ENCODE peak calls at places on chromosomes 2 and 18, in six cellular contexts. T, E, M, S, B and R are unnamed samples. For H3K4me1, the result is how much of the 10 kb centered on the place peaks cover.

GRCh38 chr2:179255129-179255528 is 9.5 kb downstream of the SESTD1 start:
- DNase-seq in S (no peak), T (no peak), M (no peak), B (no peak), E (no peak), R (no peak)

GRCh38 chr2:65279756-65280155 is 52.1 kb downstream of the ACTR2 start:
- DNase-seq in T (no peak), B (no peak), E (no peak), M (no peak), S (no peak), R (no peak)

GRCh38 chr2:45882707-45883106 is 231.2 kb downstream of the PRKCE start:
- DNase-seq in T (no peak), S (no peak), E (no peak), M (no peak), B (peak), R (peak)

GRCh38 chr2:105802587-105802986 is 57.9 kb downstream of the NCK2 start:
- DNase-seq in E (peak), S (no peak), B (no peak), T (peak), M (no peak), R (no peak)

GRCh38 chr2:123061534-123061933 is 963.6 kb upstream of the CNTNAP5 start:
- DNase-seq in B (no peak), M (peak), E (no peak), T (no peak), S (no peak), R (no peak)

GRCh38 chr2:104746790-104747320 is 107.1 kb upstream of the POU3F3 start:
- DNase-seq in T (no peak), M (no peak), E (no peak), B (no peak), S (no peak), R (no peak)

GRCh38 chr2:136444323-136444722 is 321.0 kb upstream of the THSD7B start:
- DNase-seq in E (no peak), S (no peak), M (peak), T (no peak), B (no peak), R (no peak)

GRCh38 chr2:42959148-42959992 is 167.0 kb upstream of the HAAO start:
- DNase-seq in T (no peak), E (no peak), S (peak), M (no peak), B (no peak), R (no peak)

GRCh38 chr2:14778015-14778414 is 145.5 kb downstream of the LRATD1 start:
- DNase-seq in S (no peak), E (no peak), T (no peak), M (no peak), B (no peak), R (no peak)

GRCh38 chr18:435940-436339 is 64.6 kb downstream of the COLEC12 start:
- DNase-seq in M (no peak), T (no peak), B (no peak), S (no peak), E (no peak), R (no peak)

GRCh38 chr2:55103039-55103438 is 52.8 kb upstream of the RTN4 start:
- DNase-seq in M (no peak), B (no peak), E (no peak), S (no peak), T (peak), R (no peak)

GRCh38 chr2:126761981-126762878 is 106.3 kb downstream of the GYPC start:
- DNase-seq in M (no peak), T (no peak), S (no peak), B (no peak), E (peak), R (no peak)

DNA sequence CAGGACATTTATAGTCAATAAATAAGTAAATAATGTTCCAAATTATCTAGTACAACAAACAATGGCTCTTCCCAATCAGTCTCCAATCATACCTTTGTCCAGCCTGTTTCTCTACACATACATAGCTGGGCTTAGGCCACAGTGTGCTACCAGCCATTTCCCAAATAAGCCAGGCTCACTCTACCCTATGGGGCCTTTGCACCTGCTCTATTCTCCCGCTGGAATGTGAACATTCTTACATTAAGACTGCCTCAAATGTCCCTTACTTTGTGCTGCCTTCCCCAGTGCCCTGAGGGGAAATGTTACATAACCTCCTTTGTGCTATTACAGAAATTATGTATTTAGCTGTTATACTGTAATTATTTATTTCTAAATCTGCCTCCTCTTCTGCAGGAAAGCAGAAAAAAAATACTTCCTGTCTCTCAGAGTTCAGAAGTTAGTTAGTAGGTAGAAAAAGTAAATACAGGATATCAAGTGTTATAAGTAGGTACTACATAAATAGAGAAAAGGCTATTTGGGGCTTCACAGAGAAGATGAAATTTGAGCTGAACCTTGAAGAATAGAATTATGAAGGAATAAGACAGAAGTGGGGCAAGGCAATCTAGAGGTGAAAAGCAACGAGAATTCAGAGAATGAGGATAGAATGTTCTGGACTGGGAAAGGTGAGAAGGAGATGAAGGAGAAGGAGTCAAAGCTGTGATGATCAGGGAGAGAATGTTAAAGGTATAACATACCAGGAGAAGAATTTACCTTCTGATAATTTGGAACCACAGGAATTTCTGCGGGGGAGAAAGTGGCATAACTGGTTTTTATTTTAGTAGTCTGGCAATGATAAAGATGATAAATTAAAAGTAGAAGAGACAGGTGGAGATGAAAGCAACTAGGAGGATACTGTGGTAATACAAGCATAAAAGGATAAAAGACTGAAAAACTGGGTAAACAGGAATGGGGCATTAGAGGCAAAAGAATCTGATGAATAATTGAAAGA is 37.0 kb downstream of the ROCK1 start:
- DNase-seq in E (no peak), S (no peak), M (peak), T (peak), B (no peak), R (no peak)
- H3K27ac ChIP-seq in E (no peak), S (no peak), M (no peak), T (peak), B (no peak), R (no peak)

DNA sequence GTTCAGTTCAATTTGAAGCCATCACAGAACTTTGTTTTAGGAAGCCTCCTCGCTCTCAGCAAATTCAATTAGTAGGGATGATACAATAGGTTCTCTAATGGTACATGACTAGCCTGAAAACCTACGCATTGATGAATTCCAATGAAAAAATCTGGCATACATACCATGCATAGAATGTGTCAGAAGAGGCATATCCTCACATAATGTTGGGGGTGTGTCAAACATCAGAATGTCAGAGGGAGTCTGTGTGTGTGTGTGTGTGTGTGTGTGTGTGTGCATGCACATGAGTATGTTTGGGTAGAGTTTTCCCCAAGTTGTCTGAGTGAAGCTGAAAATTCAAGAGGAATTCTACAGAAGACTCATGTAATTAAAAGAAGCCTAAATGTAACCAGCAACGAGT is 78.6 kb downstream of the FIGN start:
- DNase-seq in M (no peak), E (no peak), T (no peak), B (no peak), S (no peak), R (no peak)
- H3K4me3 ChIP-seq in M (no peak), E (no peak), T (no peak), B (no peak), S (no peak), R (no peak)

GRCh38 chr18:63286926-63287325 is 32.6 kb downstream of the BCL2 start:
- DNase-seq in S (no peak), M (no peak), B (no peak), T (no peak), E (no peak), R (no peak)

GRCh38 chr18:63293930-63294329 is 25.6 kb downstream of the BCL2 start:
- DNase-seq in T (no peak), S (no peak), M (no peak), B (no peak), E (no peak), R (no peak)

GRCh38 chr18:63292844-63293683 is 26.5 kb downstream of the BCL2 start:
- DNase-seq in T (no peak), E (no peak), S (peak), B (no peak), M (no peak), R (no peak)

GRCh38 chr18:63291278-63291677 is 28.3 kb downstream of the BCL2 start:
- DNase-seq in T (no peak), M (no peak), E (no peak), S (no peak), B (no peak), R (no peak)

DNA sequence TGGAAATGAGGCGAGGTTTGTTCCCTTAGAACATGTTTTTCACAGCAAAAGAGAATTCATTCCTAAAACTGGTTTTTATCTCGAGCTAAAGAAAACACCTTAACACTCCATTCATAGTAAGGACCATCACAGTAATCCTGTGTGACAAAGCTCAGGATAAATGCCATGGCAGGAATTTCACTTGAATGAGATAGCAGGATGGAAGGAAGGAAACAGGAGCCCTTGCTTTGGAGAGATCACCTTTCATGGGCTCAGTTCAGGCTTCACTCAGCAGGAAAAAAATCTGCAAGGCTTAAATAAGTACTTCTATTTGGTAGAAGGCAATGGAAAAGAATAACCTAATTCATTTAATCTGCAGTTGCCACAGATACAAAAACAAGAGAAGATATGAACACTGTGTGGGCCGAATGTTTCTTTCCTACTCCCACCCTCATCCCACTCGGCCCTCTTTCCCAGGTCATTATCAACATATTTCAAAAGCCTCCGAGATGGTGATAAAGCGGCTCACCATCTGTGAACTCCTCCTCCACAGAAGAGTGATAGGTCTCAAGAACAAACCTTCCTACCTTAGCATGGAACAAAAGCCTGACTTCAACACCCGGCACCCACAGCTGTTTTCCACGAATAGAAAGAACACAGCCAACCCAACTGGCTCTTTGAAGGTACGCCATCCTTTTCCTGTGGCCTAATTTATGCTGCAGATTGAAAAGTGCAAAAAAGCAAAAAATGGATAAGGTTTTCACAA is 28.9 kb downstream of the BCL2 start:
- DNase-seq in T (no peak), S (no peak), M (peak), E (no peak), B (no peak), R (no peak)
- H3K4me1 ChIP-seq in T (under half), S (under half), M (under half), E (half or more), B (half or more), R (under half)

DNA sequence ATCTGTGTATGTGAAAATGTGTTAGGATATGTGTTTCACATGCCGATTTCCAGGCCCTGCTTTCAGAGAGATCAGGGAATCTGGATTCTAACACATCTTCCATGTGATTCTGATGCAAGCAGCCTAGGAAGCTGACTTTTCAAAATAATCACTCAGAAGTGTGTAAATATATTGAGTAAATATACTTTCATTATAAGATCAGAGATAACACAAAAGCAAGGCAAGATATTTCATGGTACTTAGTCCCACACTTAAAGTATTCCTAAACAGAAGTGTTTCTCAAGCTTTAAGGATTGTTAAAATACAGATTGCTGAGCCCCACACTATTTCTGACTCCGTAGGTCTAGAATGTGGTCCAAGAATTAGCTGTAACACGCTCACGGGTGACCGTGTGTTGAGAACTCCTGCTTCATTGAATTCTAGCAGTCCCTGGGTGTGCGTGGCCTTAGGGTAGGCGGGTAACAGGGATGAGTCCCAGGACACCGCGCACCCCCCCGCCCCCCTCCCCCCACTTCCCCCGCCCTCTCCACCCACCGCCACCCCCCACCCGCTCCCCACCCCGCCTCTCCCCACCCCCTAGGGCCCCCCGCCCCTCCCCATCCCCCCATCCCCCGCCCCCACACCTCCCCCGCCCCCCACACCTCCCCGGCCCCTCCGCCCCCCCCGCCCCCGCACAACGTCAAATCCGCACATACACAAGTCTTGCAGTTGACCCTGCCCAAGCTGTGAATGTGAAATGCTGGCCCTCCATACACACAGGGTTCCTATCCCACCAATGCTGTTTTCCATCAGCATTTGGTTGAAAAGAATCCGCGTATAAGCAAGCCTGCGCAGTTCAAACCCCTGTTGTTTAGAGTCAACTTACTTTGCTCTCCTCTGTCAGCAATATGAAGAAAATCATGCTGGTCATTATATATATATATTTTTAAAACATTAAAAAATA is 94.1 kb upstream of the SLC39A10 start:
- DNase-seq in B (no peak), T (peak), E (no peak), S (no peak), M (no peak), R (no peak)
- H3K27ac ChIP-seq in B (no peak), T (peak), E (peak), S (no peak), M (no peak), R (no peak)

GRCh38 chr2:139156730-139157129 is 376.5 kb upstream of the NXPH2 start:
- DNase-seq in B (no peak), M (no peak), S (no peak), T (no peak), E (no peak), R (no peak)
- H3K4me3 ChIP-seq in B (no peak), M (no peak), S (no peak), T (no peak), E (no peak), R (no peak)